ENCODE peak calls at places on chromosomes 4 and X, in four cellular contexts. W, U, P and O are unnamed samples.

GRCh38 chr4:31674313-31674947 is 954.3 kb downstream of the PCDH7 start:
- DNase-seq in W (peak; percentile 35), U (no peak), P (no peak), O (peak; percentile 12)

GRCh38 chr4:156559346-156559745 is 412.3 kb downstream of the PDGFC start:
- DNase-seq in W (no peak), U (no peak), P (no peak), O (no peak)

GRCh38 chr4:21885241-21885640 is 63.3 kb downstream of the KCNIP4 start:
- DNase-seq in W (peak; percentile 53), U (no peak), P (no peak), O (no peak)

GRCh38 chr4:145933134-145933533 is 5.5 kb downstream of the ZNF827 start:
- DNase-seq in W (no peak), U (no peak), P (no peak), O (no peak)

GRCh38 chr4:80133240-80133783 is 60.3 kb upstream of the ANTXR2 start:
- DNase-seq in W (no peak), U (no peak), P (no peak), O (no peak)

GRCh38 chr4:154781126-154781982 is at the start of gene RBM46:
- DNase-seq in W (peak; percentile 11), U (no peak), P (no peak), O (no peak)

GRCh38 chr4:142812091-142812490 is 34.0 kb downstream of the INPP4B start:
- DNase-seq in W (no peak), U (no peak), P (no peak), O (no peak)

GRCh38 chrX:71466979-71467523 is 65.9 kb upstream of the OGT start:
- DNase-seq in W (no peak), U (no peak), P (no peak), O (no peak)

GRCh38 chrX:150763810-150764209 is 70.6 kb downstream of the MTMR1 start:
- DNase-seq in W (no peak), U (no peak), P (no peak), O (no peak)

GRCh38 chr4:57093816-57094481 is 16.2 kb downstream of the IGFBP7 start:
- DNase-seq in W (no peak), U (peak; percentile 33), P (no peak), O (no peak)

GRCh38 chr4:36224969-36225903 is 19.1 kb downstream of the ARAP2 start:
- DNase-seq in W (no peak), U (no peak), P (no peak), O (no peak)

GRCh38 chr4:110792036-110792435 is 169.2 kb upstream of the PITX2 start:
- DNase-seq in W (no peak), U (no peak), P (no peak), O (no peak)

GRCh38 chr4:36051634-36052033 is 192.7 kb downstream of the ARAP2 start:
- DNase-seq in W (no peak), U (no peak), P (no peak), O (no peak)

GRCh38 chr4:153375303-153375702 is 30.8 kb downstream of the MND1 start:
- DNase-seq in W (no peak), U (no peak), P (no peak), O (no peak)

GRCh38 chr4:9994246-9994847 is 26.9 kb downstream of the SLC2A9 start:
- DNase-seq in W (no peak), U (no peak), P (peak; percentile 35), O (no peak)

GRCh38 chrX:13756381-13756780 is 21.8 kb downstream of the OFD1 start:
- DNase-seq in W (no peak), U (no peak), P (no peak), O (no peak)

GRCh38 chr4:186633844-186634243 is 78.5 kb upstream of the MTNR1A start:
- DNase-seq in W (no peak), U (no peak), P (no peak), O (no peak)

GRCh38 chr4:8867624-8868320 is 3.9 kb downstream of the HMX1 start:
- DNase-seq in W (no peak), U (no peak), P (no peak), O (no peak)

GRCh38 chrX:13685126-13685763 is 3.7 kb upstream of the RAB9A start:
- DNase-seq in W (no peak), U (no peak), P (no peak), O (no peak)

GRCh38 chr4:7075962-7076693 is 8.3 kb upstream of the GRPEL1 start:
- DNase-seq in W (peak; percentile 12), U (no peak), P (no peak), O (peak; percentile 36)

GRCh38 chrX:96715412-96715940 is 30.8 kb downstream of the DIAPH2 start:
- DNase-seq in W (no peak), U (no peak), P (no peak), O (no peak)

GRCh38 chrX:128800138-128800537 is 723.2 kb downstream of the SMARCA1 start:
- DNase-seq in W (no peak), U (no peak), P (no peak), O (no peak)

GRCh38 chrX:8673211-8673610 is 58.7 kb downstream of the ANOS1 start:
- DNase-seq in W (peak; percentile 34), U (no peak), P (no peak), O (no peak)

GRCh38 chrX:48676106-48676892 is 7.3 kb upstream of the WAS start:
- DNase-seq in W (peak; percentile 92), U (peak; percentile 90), P (peak; percentile 91), O (peak; percentile 90)

GRCh38 chr4:155371432-155372043 is 5.2 kb downstream of the MAP9 start:
- DNase-seq in W (peak; percentile 55), U (no peak), P (no peak), O (no peak)

GRCh38 chrX:123905334-123905733 is 45.5 kb downstream of the XIAP start:
- DNase-seq in W (no peak), U (no peak), P (no peak), O (no peak)

GRCh38 chrX:123906557-123907316 is 46.9 kb downstream of the XIAP start:
- DNase-seq in W (no peak), U (no peak), P (peak; percentile 38), O (no peak)

DNA sequence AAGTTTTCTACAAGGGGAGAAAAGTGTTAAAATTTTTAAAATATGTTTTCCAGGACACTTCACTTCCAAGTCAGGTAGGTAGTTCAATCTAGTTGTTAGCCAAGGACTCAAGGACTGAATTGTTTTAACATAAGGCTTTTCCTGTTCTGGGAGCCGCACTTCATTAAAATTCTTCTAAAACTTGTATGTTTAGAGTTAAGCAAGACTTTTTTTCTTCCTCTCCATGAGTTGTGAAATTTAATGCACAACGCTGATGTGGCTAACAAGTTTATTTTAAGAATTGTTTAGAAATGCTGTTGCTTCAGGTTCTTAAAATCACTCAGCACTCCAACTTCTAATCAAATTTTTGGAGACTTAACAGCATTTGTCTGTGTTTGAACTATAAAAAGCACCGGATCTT is 49.6 kb downstream of the XIAP start:
- DNase-seq in W (peak; percentile 19), U (no peak), P (no peak), O (no peak)
- TF ChIP-seq CTCF in W (no peak), U (no peak), P (no peak), O (no peak)

GRCh38 chr4:184822356-184822755 is 3.4 kb downstream of the ACSL1 start:
- DNase-seq in W (no peak), U (no peak), P (no peak), O (no peak)

GRCh38 chr4:184818216-184818564 is 7.6 kb downstream of the ACSL1 start:
- DNase-seq in W (no peak), U (no peak), P (no peak), O (no peak)

GRCh38 chr4:184817494-184818215 is 8.1 kb downstream of the ACSL1 start:
- DNase-seq in W (no peak), U (no peak), P (no peak), O (no peak)

GRCh38 chr4:184821242-184821641 is 4.5 kb downstream of the ACSL1 start:
- DNase-seq in W (no peak), U (no peak), P (no peak), O (no peak)

GRCh38 chr4:184819786-184820185 is 6.0 kb downstream of the ACSL1 start:
- DNase-seq in W (no peak), U (no peak), P (no peak), O (no peak)
- H3K4me1 ChIP-seq in W (peaks cover 70% of the 10 kb centered on the region), U (peaks cover 99% of the 10 kb centered on the region), P (peaks cover 14% of the 10 kb centered on the region), O (no peaks in the 10 kb centered on the region)

GRCh38 chr4:150579591-150580234 is 2.2 kb upstream of the MAB21L2 start:
- DNase-seq in W (peak; percentile 46), U (peak; percentile 22), P (no peak), O (peak; percentile 80)

GRCh38 chr4:150581206-150581605 is 745 bp upstream of the MAB21L2 start:
- DNase-seq in W (no peak), U (no peak), P (no peak), O (no peak)

GRCh38 chr4:150578745-150579470 is 3.0 kb upstream of the MAB21L2 start:
- DNase-seq in W (peak; percentile 41), U (no peak), P (no peak), O (peak; percentile 80)

GRCh38 chr4:150581611-150582010 is 340 bp upstream of the MAB21L2 start:
- DNase-seq in W (peak; percentile 57), U (no peak), P (peak; percentile 64), O (peak; percentile 90)

DNA sequence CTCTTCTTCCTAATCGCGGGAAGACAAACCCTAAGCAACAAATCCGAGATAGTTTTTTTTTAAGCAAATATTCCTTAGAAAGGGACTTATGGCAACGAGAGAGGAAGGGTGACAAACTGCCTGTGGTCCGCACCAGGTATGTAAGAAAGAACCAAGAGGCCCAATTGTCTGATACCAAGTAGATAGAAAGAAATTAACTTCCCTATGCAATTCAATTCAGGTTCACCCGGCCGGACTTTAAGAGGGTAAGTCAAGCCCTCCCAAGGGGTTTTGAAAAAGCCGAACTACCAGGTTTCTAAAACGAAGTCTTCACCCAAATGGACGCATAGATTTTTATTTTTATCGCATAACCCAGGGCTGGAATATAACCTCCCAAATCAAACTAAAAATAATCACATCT is 1.7 kb upstream of the MAB21L2 start:
- DNase-seq in W (no peak), U (no peak), P (no peak), O (no peak)
- H3K4me3 ChIP-seq in W (peak overlapping the region; percentile 21), U (no peak overlapping the region), P (peak overlapping the region; percentile 40), O (peak overlapping the region; percentile 91)

GRCh38 chr4:184315675-184316359 is 98.1 kb upstream of the ENPP6 start:
- DNase-seq in W (no peak), U (no peak), P (no peak), O (no peak)
- TF ChIP-seq CTCF in W (no peak), U (no peak), P (no peak), O (no peak)

GRCh38 chrX:107715331-107716044 is 60.1 kb downstream of the TSC22D3 start:
- DNase-seq in W (peak; percentile 33), U (no peak), P (peak; percentile 11), O (no peak)
- H3K4me1 ChIP-seq in W (peaks cover 46% of the 10 kb centered on the region), U (peaks cover 63% of the 10 kb centered on the region), P (peaks cover 19% of the 10 kb centered on the region), O (peaks cover 5% of the 10 kb centered on the region)

GRCh38 chrX:17655232-17656034 is 81.9 kb upstream of the SCML1 start:
- DNase-seq in W (peak; percentile 8), U (peak; percentile 11), P (no peak), O (no peak)
- H3K4me3 ChIP-seq in W (peak overlapping the region; percentile 27), U (no peak overlapping the region), P (no peak overlapping the region), O (peak overlapping the region; percentile 22)

GRCh38 chr4:82578935-82579334 is 17.1 kb upstream of the TMEM150C start:
- DNase-seq in W (peak; percentile 4), U (no peak), P (no peak), O (no peak)
- TF ChIP-seq CTCF in W (peak; percentile 24), U (no peak), P (no peak), O (peak; percentile 37)

GRCh38 chrX:87732133-87732532 is 214.5 kb downstream of the KLHL4 start:
- DNase-seq in W (no peak), U (no peak), P (no peak), O (no peak)
- H3K4me1 ChIP-seq in W (peaks cover 8% of the 10 kb centered on the region), U (no peaks in the 10 kb centered on the region), P (no peaks in the 10 kb centered on the region), O (no peaks in the 10 kb centered on the region)